ENCODE peak calls at places on chromosome 11, in five cellular contexts. S, V, I, B and D are unnamed samples.

GRCh38 chr11:112795896-112796686 is 165.1 kb upstream of the NCAM1 start:
- DNase-seq in S (no peak), V (peak), I (no peak), B (no peak), D (no peak)

GRCh38 chr11:112364962-112365481 is 104.4 kb upstream of the PLET1 start:
- DNase-seq in S (no peak), V (peak), I (no peak), B (no peak), D (peak)

GRCh38 chr11:7484645-7485044 is 661 bp upstream of the OLFML1 start:
- DNase-seq in S (no peak), V (no peak), I (no peak), B (no peak), D (no peak)

GRCh38 chr11:74019860-74020259 is 11.0 kb upstream of the UCP3 start:
- DNase-seq in S (no peak), V (no peak), I (no peak), B (no peak), D (no peak)

GRCh38 chr11:30422389-30422788 is 99.5 kb downstream of the ARL14EP start:
- DNase-seq in S (no peak), V (no peak), I (no peak), B (no peak), D (peak)

GRCh38 chr11:33377100-33377851 is 120.1 kb downstream of the HIPK3 start:
- DNase-seq in S (no peak), V (no peak), I (no peak), B (no peak), D (no peak)

GRCh38 chr11:15145151-15145550 is 30.4 kb downstream of the INSC start:
- DNase-seq in S (no peak), V (no peak), I (no peak), B (no peak), D (no peak)

GRCh38 chr11:70669871-70670683 is 271.7 kb downstream of the CTTN start:
- DNase-seq in S (no peak), V (no peak), I (no peak), B (no peak), D (no peak)

GRCh38 chr11:130550984-130551383 is 102.5 kb downstream of the ADAMTS15 start:
- DNase-seq in S (no peak), V (no peak), I (no peak), B (no peak), D (no peak)

GRCh38 chr11:36023922-36024321 is 80.1 kb downstream of the LDLRAD3 start:
- DNase-seq in S (no peak), V (no peak), I (no peak), B (no peak), D (no peak)

GRCh38 chr11:33684003-33684715 is 16.5 kb downstream of the C11orf91 start:
- DNase-seq in S (no peak), V (no peak), I (no peak), B (no peak), D (no peak)

GRCh38 chr11:43830928-43831440 is 49.6 kb upstream of the ALKBH3 start:
- DNase-seq in S (no peak), V (no peak), I (no peak), B (peak), D (no peak)

GRCh38 chr11:102138677-102139076 is 28.4 kb downstream of the YAP1 start:
- DNase-seq in S (no peak), V (no peak), I (no peak), B (no peak), D (no peak)

GRCh38 chr11:44133335-44133946 is 38.0 kb downstream of the EXT2 start:
- DNase-seq in S (no peak), V (no peak), I (no peak), B (no peak), D (no peak)

GRCh38 chr11:71266114-71266833 is 13.9 kb upstream of the SHANK2 start:
- DNase-seq in S (no peak), V (peak), I (no peak), B (peak), D (peak)

GRCh38 chr11:115446214-115446613 is 58.0 kb downstream of the CADM1 start:
- DNase-seq in S (no peak), V (no peak), I (no peak), B (no peak), D (no peak)

GRCh38 chr11:124961972-124962609 is 8.1 kb downstream of the CCDC15 start:
- DNase-seq in S (no peak), V (no peak), I (peak), B (no peak), D (peak)

GRCh38 chr11:5620606-5621521 is 3.9 kb upstream of the TRIM34 start:
- DNase-seq in S (no peak), V (no peak), I (no peak), B (no peak), D (peak)

GRCh38 chr11:33545941-33546340 is 154.7 kb downstream of the C11orf91 start:
- DNase-seq in S (no peak), V (no peak), I (no peak), B (no peak), D (no peak)

GRCh38 chr11:104572279-104572678 is 326.0 kb downstream of the CASP12 start:
- DNase-seq in S (no peak), V (no peak), I (no peak), B (no peak), D (no peak)

GRCh38 chr11:1674879-1675235 is 22.1 kb upstream of the KRTAP5-6 start:
- DNase-seq in S (no peak), V (no peak), I (no peak), B (no peak), D (no peak)

GRCh38 chr11:35982061-35982460 is 38.2 kb downstream of the LDLRAD3 start:
- DNase-seq in S (no peak), V (no peak), I (no peak), B (no peak), D (no peak)

GRCh38 chr11:117560786-117561530 is 233.3 kb downstream of the CEP164 start:
- DNase-seq in S (peak), V (no peak), I (no peak), B (no peak), D (no peak)

GRCh38 chr11:78806214-78807004 is 231.7 kb upstream of the NARS2 start:
- DNase-seq in S (no peak), V (no peak), I (no peak), B (no peak), D (no peak)

GRCh38 chr11:16737860-16738197 is 618 bp upstream of the C11orf58 start:
- DNase-seq in S (no peak), V (no peak), I (no peak), B (no peak), D (no peak)

GRCh38 chr11:22666320-22666699 is at the start of gene GAS2:
- DNase-seq in S (no peak), V (no peak), I (no peak), B (no peak), D (no peak)

GRCh38 chr11:34680918-34681554 is 60.1 kb downstream of the EHF start:
- DNase-seq in S (no peak), V (no peak), I (no peak), B (no peak), D (no peak)

GRCh38 chr11:128911239-128911638 is 20.1 kb downstream of the KCNJ5 start:
- DNase-seq in S (no peak), V (no peak), I (no peak), B (no peak), D (no peak)

GRCh38 chr11:128910583-128910982 is 19.4 kb downstream of the KCNJ5 start:
- DNase-seq in S (no peak), V (no peak), I (no peak), B (no peak), D (no peak)

GRCh38 chr11:128906185-128907065 is 15.3 kb downstream of the KCNJ5 start:
- DNase-seq in S (no peak), V (no peak), I (no peak), B (no peak), D (no peak)

GRCh38 chr11:128909438-128910125 is 18.4 kb downstream of the KCNJ5 start:
- DNase-seq in S (no peak), V (no peak), I (no peak), B (no peak), D (peak)

GRCh38 chr11:128908391-128909246 is 17.5 kb downstream of the KCNJ5 start:
- DNase-seq in S (no peak), V (peak), I (no peak), B (peak), D (peak)
- TF ChIP-seq POLR2AphosphoS5 in S (peak), V (no peak), I (no peak), B (peak), D (peak)

GRCh38 chr11:66258473-66258893 is 10.0 kb upstream of the RAB1B start:
- DNase-seq in S (no peak), V (no peak), I (no peak), B (no peak), D (no peak)
- TF ChIP-seq POLR2A in S (peak), V (no peak), I (no peak), B (no peak), D (peak)

GRCh38 chr11:128499613-128500213 is 87.6 kb downstream of the ETS1 start:
- DNase-seq in S (no peak), V (no peak), I (no peak), B (no peak), D (no peak)
- TF ChIP-seq POLR2AphosphoS5 in S (peak), V (no peak), I (no peak), B (no peak), D (no peak)

DNA sequence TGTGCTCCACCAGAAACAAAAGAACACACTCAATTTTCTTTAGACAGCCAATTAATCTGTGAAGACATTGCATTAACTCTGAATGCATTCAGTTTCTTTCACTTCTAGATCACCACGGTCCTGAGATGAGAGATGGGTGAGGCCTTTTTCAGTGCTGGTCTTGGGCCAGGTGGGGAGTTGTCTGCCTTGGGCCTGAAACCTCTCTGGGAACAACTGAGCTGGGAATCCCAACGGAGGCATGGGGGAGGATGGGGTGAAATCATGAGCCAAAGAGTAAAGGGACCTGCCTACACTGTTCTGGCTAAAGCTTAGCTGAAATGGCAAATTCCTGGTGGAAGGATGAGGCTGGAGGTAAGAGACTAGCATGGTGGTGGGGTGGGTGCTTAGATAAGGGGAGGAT is 353.5 kb upstream of the B3GAT1 start:
- DNase-seq in S (no peak), V (no peak), I (no peak), B (no peak), D (no peak)
- TF ChIP-seq POLR2A in S (no peak), V (no peak), I (no peak), B (no peak), D (no peak)

GRCh38 chr11:46555269-46556054 is 38.4 kb downstream of the AMBRA1 start:
- DNase-seq in S (no peak), V (no peak), I (no peak), B (no peak), D (no peak)

GRCh38 chr11:46562527-46562926 is 31.3 kb downstream of the AMBRA1 start:
- DNase-seq in S (no peak), V (no peak), I (no peak), B (no peak), D (no peak)

GRCh38 chr11:46560300-46561025 is 33.4 kb downstream of the AMBRA1 start:
- DNase-seq in S (no peak), V (no peak), I (no peak), B (no peak), D (peak)

GRCh38 chr11:46557684-46558151 is 36.1 kb downstream of the AMBRA1 start:
- DNase-seq in S (no peak), V (no peak), I (no peak), B (peak), D (no peak)

GRCh38 chr11:46559815-46560214 is 34.0 kb downstream of the AMBRA1 start:
- DNase-seq in S (no peak), V (no peak), I (no peak), B (no peak), D (no peak)
- TF ChIP-seq POLR2AphosphoS5 in S (no peak), V (no peak), I (no peak), B (no peak), D (no peak)

GRCh38 chr11:119168471-119169271 is at the start of gene NLRX1:
- DNase-seq in S (peak), V (peak), I (peak), B (peak), D (peak)
- TF ChIP-seq POLR2A in S (no peak), V (peak), I (peak), B (no peak), D (peak)

DNA sequence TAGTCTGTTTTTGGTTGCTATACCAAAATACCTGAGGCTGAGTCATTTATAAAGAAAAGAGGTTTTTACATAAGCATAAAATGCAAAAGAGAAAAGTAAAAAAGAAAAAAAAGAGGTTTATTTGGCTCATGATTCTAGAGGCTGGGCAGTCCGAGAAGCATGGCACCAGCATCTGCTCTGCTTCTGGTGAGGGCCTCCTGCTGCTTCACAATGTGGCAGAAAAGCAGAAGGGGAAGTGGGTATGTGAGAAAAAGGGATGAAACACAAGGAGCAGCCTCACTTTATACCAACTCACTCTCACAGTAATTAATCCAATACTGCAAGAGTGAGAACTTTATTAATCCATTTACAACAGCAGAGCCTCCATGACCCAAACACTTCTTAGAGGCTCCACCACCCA is 47.1 kb downstream of the MTNR1B start:
- DNase-seq in S (no peak), V (no peak), I (no peak), B (no peak), D (no peak)
- TF ChIP-seq POLR2AphosphoS5 in S (no peak), V (no peak), I (no peak), B (no peak), D (no peak)

GRCh38 chr11:17769218-17769617 is 34.6 kb downstream of the KCNC1 start:
- DNase-seq in S (no peak), V (no peak), I (no peak), B (no peak), D (no peak)
- TF ChIP-seq POLR2A in S (no peak), V (no peak), I (no peak), B (no peak), D (no peak)

GRCh38 chr11:106379265-106379664 is 301.8 kb downstream of the AASDHPPT start:
- DNase-seq in S (no peak), V (no peak), I (no peak), B (no peak), D (no peak)

GRCh38 chr11:106381895-106382294 is 304.4 kb downstream of the AASDHPPT start:
- DNase-seq in S (no peak), V (no peak), I (no peak), B (no peak), D (no peak)

GRCh38 chr11:106384429-106384828 is 307.0 kb downstream of the AASDHPPT start:
- DNase-seq in S (no peak), V (no peak), I (no peak), B (no peak), D (no peak)

GRCh38 chr11:106379712-106380111 is 302.2 kb downstream of the AASDHPPT start:
- DNase-seq in S (no peak), V (no peak), I (no peak), B (no peak), D (no peak)

DNA sequence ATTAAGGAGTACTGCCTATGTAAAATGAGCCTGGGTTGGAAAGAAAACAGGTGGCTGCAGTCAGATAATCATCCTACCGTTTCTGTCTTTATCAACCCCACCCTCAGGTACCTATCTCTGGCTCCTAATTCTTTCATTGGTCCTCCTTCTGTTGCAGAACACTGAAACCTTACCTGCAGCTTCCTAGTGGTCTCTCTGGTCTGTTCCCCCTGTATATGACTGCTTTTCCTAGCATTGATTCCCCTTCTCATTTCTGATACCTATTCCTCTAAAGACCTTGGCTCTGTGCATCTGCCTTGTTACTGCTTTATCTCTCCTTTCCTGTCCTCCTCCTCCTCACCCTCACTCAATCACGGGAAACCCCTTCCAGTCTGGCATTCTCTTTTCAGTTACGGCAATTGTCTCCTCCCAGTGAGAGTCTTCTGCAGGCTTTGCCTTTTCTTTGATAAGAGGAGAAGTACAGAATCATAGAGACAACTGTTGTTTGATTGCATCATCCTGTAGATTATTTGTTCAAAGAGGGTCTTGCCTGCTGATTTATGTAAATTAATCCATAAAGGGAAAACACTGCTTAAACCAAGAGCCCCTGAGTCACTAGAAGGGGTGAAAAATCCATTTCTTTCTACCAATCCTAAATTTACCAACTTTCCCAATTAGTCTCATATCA is 301.2 kb downstream of the AASDHPPT start:
- DNase-seq in S (no peak), V (no peak), I (no peak), B (no peak), D (no peak)
- TF ChIP-seq POLR2AphosphoS5 in S (no peak), V (no peak), I (no peak), B (no peak), D (no peak)

GRCh38 chr11:85947431-85948272 is 92.5 kb downstream of the CCDC83 start:
- DNase-seq in S (no peak), V (no peak), I (no peak), B (no peak), D (no peak)
- TF ChIP-seq POLR2A in S (no peak), V (no peak), I (no peak), B (no peak), D (no peak)